ENCODE peak calls at places on chromosomes 5 and 9, in four cellular contexts. A is colonic mucosa, Y is mammary epithelial cell, G is hepatocyte. I is an unnamed sample.

GRCh38 chr9:136117291-136118060 is 1.2 kb downstream of the TMEM250 start:
- DNase-seq in Y (no peak), G (peak), A (peak), I (no peak)

GRCh38 chr9:32966036-32966435 is 35.4 kb downstream of the APTX start:
- DNase-seq in Y (no peak), G (no peak), A (no peak), I (no peak)

GRCh38 chr9:93575706-93576295 is 583 bp upstream of the PHF2 start:
- DNase-seq in G (peak), Y (peak), A (peak), I (peak)

GRCh38 chr5:39668980-39669379 is 244.2 kb upstream of the DAB2 start:
- DNase-seq in A (no peak), G (no peak), Y (no peak), I (no peak)

GRCh38 chr5:92599217-92599810 is 981.7 kb downstream of the NR2F1-AS1 start:
- DNase-seq in Y (no peak), A (no peak), G (no peak), I (no peak)

GRCh38 chr5:150671509-150672236 is 10.6 kb downstream of the MYOZ3 start:
- DNase-seq in G (peak), A (no peak), Y (no peak), I (no peak)

GRCh38 chr5:21688655-21689054 is 1164.5 kb downstream of the CDH12 start:
- DNase-seq in G (no peak), A (no peak), Y (peak), I (no peak)

GRCh38 chr5:478982-479535 is 36.1 kb downstream of the EXOC3 start:
- DNase-seq in A (no peak), Y (no peak), G (no peak), I (no peak)

GRCh38 chr5:26121343-26121742 is 917.0 kb downstream of the CDH9 start:
- DNase-seq in G (peak), Y (no peak), A (no peak), I (no peak)

GRCh38 chr9:37187269-37187668 is 66.9 kb downstream of the ZCCHC7 start:
- DNase-seq in A (no peak), Y (no peak), G (no peak), I (no peak)

GRCh38 chr5:32828492-32828891 is 117.4 kb downstream of the NPR3 start:
- DNase-seq in G (no peak), Y (peak), A (no peak), I (no peak)

GRCh38 chr5:100852051-100852450 is 51.0 kb downstream of the ST8SIA4 start:
- DNase-seq in A (no peak), Y (no peak), G (no peak), I (no peak)

GRCh38 chr5:124774002-124774318 is 27.5 kb upstream of the ZNF608 start:
- DNase-seq in Y (no peak), A (no peak), G (no peak), I (no peak)

GRCh38 chr9:19630762-19631161 is 158.1 kb downstream of the SLC24A2 start:
- DNase-seq in A (no peak), G (no peak), Y (no peak), I (no peak)

GRCh38 chr9:83231039-83231438 is 168.1 kb upstream of the RASEF start:
- DNase-seq in A (no peak), Y (no peak), G (peak), I (no peak)
- TF ChIP-seq CTCF in A (no peak), Y (peak), G (peak), I (no peak)

DNA sequence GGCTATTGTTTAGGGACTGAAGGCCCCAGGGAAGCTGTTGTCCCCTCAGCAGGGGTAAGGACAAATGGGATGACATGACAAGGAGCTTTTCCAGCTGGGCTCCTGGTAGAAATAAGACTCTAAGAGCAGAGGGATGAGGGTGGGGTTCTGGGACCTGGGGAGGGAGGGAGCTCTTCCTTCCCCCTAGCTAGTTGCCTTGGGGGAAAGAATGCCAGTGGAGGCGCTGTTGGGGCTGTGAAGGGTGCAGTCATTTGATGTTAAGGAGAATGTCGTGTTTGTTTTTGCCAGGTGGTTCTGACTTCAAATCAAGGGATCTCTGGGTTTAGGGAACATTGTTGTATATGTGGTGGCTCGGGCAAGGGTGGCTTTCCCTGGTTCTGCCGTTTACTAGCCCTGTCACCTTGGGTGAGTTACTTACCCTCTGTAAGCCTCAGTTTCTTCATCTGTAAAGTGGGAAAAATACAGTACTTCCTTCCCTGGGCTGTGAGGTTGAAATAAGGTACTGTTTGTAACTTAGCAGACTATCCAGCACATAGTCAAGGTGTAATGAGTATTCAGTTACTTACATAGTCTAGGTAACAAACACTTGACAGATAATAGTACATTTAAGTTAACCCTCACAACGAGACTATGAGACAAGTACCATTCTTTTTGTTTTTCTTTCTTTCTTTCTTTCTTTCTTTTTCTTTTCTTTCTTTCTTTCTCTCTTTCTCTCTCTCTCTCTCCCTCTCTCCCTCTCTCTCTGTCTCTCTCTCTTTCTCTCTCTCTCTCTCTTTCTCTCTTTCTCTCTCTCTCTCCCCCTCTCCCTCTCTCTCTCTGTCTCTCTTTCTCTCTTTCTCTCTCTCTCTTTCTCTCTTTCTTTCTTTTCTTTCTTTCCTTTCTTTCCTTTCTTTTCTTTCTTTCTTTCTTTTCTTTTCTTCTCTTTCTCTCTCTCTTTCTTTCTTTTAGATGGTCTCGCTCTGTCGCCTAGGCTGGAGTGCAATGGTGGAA is 48.0 kb downstream of the WWC1 start:
- DNase-seq in Y (no peak), A (no peak), G (no peak), I (no peak)
- TF ChIP-seq CTCF in Y (no peak), A (no peak), G (no peak), I (no peak)

DNA sequence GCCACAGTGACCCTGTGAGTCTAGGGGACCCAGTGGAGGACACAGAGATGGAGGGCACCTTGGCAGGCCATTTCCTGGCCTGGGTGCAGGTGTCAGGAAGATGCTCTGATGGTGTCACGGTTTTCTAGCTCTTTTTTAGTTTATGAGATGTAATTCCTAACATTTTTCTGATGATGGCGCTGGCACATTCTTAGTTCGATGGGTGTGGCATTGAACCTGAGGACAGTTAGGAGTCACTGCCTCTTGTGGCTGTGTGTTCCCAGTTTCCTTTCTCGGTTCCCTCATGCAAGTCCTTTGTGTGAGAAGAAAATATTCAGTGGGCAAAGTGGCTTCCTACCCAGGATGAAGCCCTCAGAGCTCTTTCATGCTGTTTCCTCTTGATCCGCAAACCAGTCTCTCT is 129.4 kb upstream of the ICE1 start:
- DNase-seq in Y (no peak), G (no peak), A (no peak), I (no peak)
- TF ChIP-seq CTCF in Y (no peak), G (no peak), A (no peak), I (no peak)

GRCh38 chr5:10491673-10492026 is 50.0 kb downstream of the ROPN1L start:
- DNase-seq in G (no peak), Y (no peak), A (no peak), I (no peak)

GRCh38 chr5:10486511-10487344 is 45.0 kb downstream of the ROPN1L start:
- DNase-seq in A (no peak), Y (no peak), G (no peak), I (no peak)

GRCh38 chr5:10490927-10491672 is 49.4 kb downstream of the ROPN1L start:
- DNase-seq in Y (no peak), A (no peak), G (no peak), I (no peak)

GRCh38 chr5:10488144-10488543 is 46.5 kb downstream of the ROPN1L start:
- DNase-seq in G (no peak), A (no peak), Y (no peak), I (no peak)

GRCh38 chr5:10489810-10490426 is 48.2 kb downstream of the ROPN1L start:
- DNase-seq in G (no peak), A (no peak), Y (peak), I (peak)
- TF ChIP-seq CTCF in G (no peak), A (no peak), Y (no peak), I (no peak)

GRCh38 chr9:92100237-92100911 is 14.8 kb downstream of the SPTLC1 start:
- DNase-seq in A (no peak), G (peak), Y (peak), I (no peak)

GRCh38 chr9:92098638-92099037 is 16.6 kb downstream of the SPTLC1 start:
- DNase-seq in Y (no peak), A (no peak), G (no peak), I (no peak)

GRCh38 chr9:92095236-92095635 is 20.0 kb downstream of the SPTLC1 start:
- DNase-seq in A (no peak), Y (no peak), G (no peak), I (no peak)

GRCh38 chr9:92097997-92098482 is 17.2 kb downstream of the SPTLC1 start:
- DNase-seq in G (no peak), A (peak), Y (peak), I (peak)

GRCh38 chr9:92094655-92095054 is 20.6 kb downstream of the SPTLC1 start:
- DNase-seq in A (no peak), G (no peak), Y (no peak), I (no peak)
- TF ChIP-seq CTCF in A (no peak), G (no peak), Y (no peak), I (no peak)